ENCODE peak calls at places on chromosomes 1 and 21, in six cellular contexts. T, C, M, G, N and D are unnamed samples.

GRCh38 chr1:112840631-112841624 is 115.1 kb downstream of the SLC16A1 start:
- DNase-seq in N (no peak), C (no peak), G (no peak), T (no peak), M (no peak), D (no peak)

GRCh38 chr1:65793359-65793732 is 651 bp downstream of the PDE4B start:
- DNase-seq in M (no peak), N (no peak), T (no peak), G (no peak), C (peak), D (no peak)

GRCh38 chr21:29092102-29092959 is 18.9 kb upstream of the CCT8 start:
- DNase-seq in G (no peak), M (no peak), T (no peak), N (no peak), C (peak), D (no peak)

GRCh38 chr1:5256793-5257192 is 602.4 kb downstream of the AJAP1 start:
- DNase-seq in C (no peak), N (no peak), T (no peak), M (no peak), G (no peak), D (no peak)

GRCh38 chr1:190608282-190608681 is 130.6 kb upstream of the BRINP3 start:
- DNase-seq in M (no peak), C (peak), G (no peak), N (no peak), T (no peak), D (no peak)

GRCh38 chr1:173050865-173051264 is at the start of gene TNFSF18:
- DNase-seq in G (no peak), T (no peak), C (peak), M (no peak), N (no peak), D (no peak)

GRCh38 chr1:182602945-182603645 is 1.1 kb downstream of the RGS16 start:
- DNase-seq in C (no peak), G (no peak), M (no peak), N (no peak), T (peak), D (no peak)

GRCh38 chr1:205936846-205937707 is 6.2 kb downstream of the SLC26A9 start:
- DNase-seq in N (no peak), G (peak), M (no peak), C (peak), T (no peak), D (no peak)

GRCh38 chr1:93344886-93345632 is 648 bp upstream of the DR1 start:
- DNase-seq in M (no peak), T (peak), N (no peak), C (peak), G (no peak), D (no peak)

GRCh38 chr1:1434131-1434811 is 1.2 kb upstream of the VWA1 start:
- DNase-seq in N (peak), T (no peak), G (no peak), C (peak), M (no peak), D (no peak)

GRCh38 chr21:30030416-30030815 is 90.6 kb upstream of the GRIK1 start:
- DNase-seq in C (no peak), T (no peak), G (no peak), N (no peak), M (no peak), D (no peak)

GRCh38 chr1:62131093-62131725 is 63.4 kb upstream of the L1TD1 start:
- DNase-seq in N (no peak), G (peak), T (peak), C (peak), M (no peak), D (no peak)

GRCh38 chr21:28752131-28752530 is 240.5 kb downstream of the LTN1 start:
- DNase-seq in G (no peak), M (no peak), C (no peak), N (no peak), T (no peak), D (no peak)

GRCh38 chr1:117029690-117030089 is 28.1 kb downstream of the CD101 start:
- DNase-seq in N (no peak), M (no peak), C (no peak), G (no peak), T (no peak), D (no peak)

GRCh38 chr1:32265846-32266245 is 14.8 kb downstream of the LCK start:
- DNase-seq in N (no peak), C (no peak), T (no peak), G (no peak), M (no peak), D (no peak)

GRCh38 chr1:35569956-35570355 is 3.2 kb upstream of the TFAP2E start:
- DNase-seq in G (no peak), T (no peak), N (no peak), C (peak), M (no peak), D (no peak)

GRCh38 chr1:48870596-48870995 is 93.9 kb upstream of the BEND5 start:
- DNase-seq in N (no peak), G (no peak), C (no peak), M (no peak), T (peak), D (no peak)
- TF ChIP-seq CTCF in N (peak), G (peak), C (peak), M (peak), T (peak), D (no peak)

GRCh38 chr1:204487256-204487615 is 7.4 kb downstream of the PIK3C2B start:
- DNase-seq in G (no peak), M (no peak), C (no peak), N (no peak), T (no peak), D (no peak)
- TF ChIP-seq CTCF in G (no peak), M (no peak), C (no peak), N (no peak), T (no peak), D (no peak)

GRCh38 chr1:243345205-243345604 is 89.4 kb downstream of the SDCCAG8 start:
- DNase-seq in M (no peak), N (no peak), T (no peak), C (no peak), G (no peak), D (no peak)
- TF ChIP-seq CTCF in M (no peak), N (no peak), T (peak), C (no peak), G (no peak), D (no peak)

GRCh38 chr1:179372160-179372559 is 6.4 kb downstream of the AXDND1 start:
- DNase-seq in M (no peak), C (no peak), G (no peak), N (no peak), T (no peak), D (no peak)

GRCh38 chr1:179369751-179370341 is 4.1 kb downstream of the AXDND1 start:
- DNase-seq in N (no peak), C (peak), T (peak), G (no peak), M (no peak), D (no peak)

GRCh38 chr1:179365342-179366092 is at the start of gene AXDND1:
- DNase-seq in C (peak), T (peak), N (peak), M (peak), G (peak), D (peak)

GRCh38 chr1:179366093-179366800 is 476 bp downstream of the AXDND1 start:
- DNase-seq in C (no peak), G (no peak), T (peak), M (no peak), N (no peak), D (no peak)
- TF ChIP-seq CTCF in C (no peak), G (no peak), T (peak), M (no peak), N (no peak), D (no peak)

DNA sequence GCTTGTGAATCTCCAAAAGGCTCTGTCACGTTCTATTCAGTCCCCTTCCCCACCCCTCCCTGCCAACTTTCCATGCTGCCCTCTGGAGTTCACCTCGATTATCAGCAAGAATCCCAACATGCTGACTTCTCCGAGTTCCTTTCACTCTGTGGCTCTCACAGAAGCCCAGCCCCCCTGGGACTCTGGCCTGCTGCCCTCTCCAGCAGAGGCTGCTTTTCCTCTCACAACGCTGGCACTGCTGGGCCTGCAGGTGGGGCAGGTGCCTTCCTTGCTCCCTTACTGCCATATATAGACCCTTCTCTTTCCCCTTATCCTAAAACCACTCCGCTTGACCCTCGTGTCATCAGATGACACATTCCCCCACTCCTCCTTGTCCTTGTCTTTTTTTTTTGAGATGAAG is 10.2 kb upstream of the RNF186 start:
- DNase-seq in M (no peak), N (no peak), C (no peak), G (no peak), T (no peak), D (no peak)
- TF ChIP-seq CTCF in M (no peak), N (no peak), C (no peak), G (no peak), T (no peak), D (no peak)

DNA sequence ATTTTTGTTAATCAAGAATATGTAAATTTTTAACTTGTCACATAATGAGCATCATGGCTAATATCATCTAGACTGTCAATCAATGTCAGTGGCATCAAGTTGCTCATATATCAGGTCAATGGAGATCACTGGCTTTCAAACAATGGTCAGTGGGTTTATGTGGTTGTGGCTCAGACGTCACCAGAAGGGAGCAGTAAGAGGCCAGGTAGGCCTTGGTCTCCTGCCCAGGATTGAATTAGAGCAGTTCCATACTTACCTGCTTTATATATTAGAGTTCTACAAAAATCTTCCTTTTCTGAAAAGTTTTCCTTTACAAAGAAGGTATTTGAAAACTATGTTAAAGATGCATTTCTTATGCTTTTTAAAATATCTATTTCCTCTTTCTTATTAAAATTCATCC is 206.3 kb upstream of the B3GALT2 start:
- DNase-seq in M (no peak), C (no peak), G (no peak), T (peak), N (no peak), D (no peak)
- TF ChIP-seq CTCF in M (no peak), C (no peak), G (no peak), T (peak), N (no peak), D (no peak)

GRCh38 chr1:17913326-17914115 is 158.4 kb downstream of the ACTL8 start:
- DNase-seq in T (no peak), C (no peak), M (no peak), G (no peak), N (no peak), D (no peak)

GRCh38 chr1:17911789-17912188 is 156.7 kb downstream of the ACTL8 start:
- DNase-seq in T (no peak), C (no peak), G (no peak), N (no peak), M (no peak), D (no peak)

GRCh38 chr1:17908945-17909344 is 153.8 kb downstream of the ACTL8 start:
- DNase-seq in T (no peak), G (no peak), M (no peak), N (no peak), C (no peak), D (no peak)

GRCh38 chr1:17912491-17912890 is 157.4 kb downstream of the ACTL8 start:
- DNase-seq in M (no peak), G (no peak), C (no peak), N (no peak), T (no peak), D (no peak)

DNA sequence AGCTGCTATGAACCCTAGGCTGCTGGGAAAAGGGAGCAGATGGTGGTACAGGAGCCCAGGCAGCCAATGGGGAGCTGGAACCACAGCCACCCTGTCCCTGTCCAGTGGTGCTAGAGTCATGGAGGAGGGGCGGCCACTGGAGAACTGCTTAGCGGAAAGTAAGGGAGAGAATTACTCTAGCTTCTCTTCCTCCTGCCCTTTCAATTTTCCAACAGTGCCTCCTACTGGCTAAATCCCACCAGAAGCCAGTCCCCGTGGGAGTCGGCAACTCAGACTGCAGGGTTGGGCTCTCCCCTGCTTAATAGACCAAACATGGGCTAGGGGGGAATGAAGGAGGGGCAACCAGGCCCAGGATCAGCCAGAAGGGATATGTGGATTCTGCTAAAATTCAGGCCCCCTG is 154.5 kb downstream of the ACTL8 start:
- DNase-seq in T (no peak), M (no peak), N (no peak), G (no peak), C (no peak), D (no peak)
- TF ChIP-seq CTCF in T (peak), M (no peak), N (peak), G (no peak), C (peak), D (no peak)

GRCh38 chr1:185680453-185680852 is 53.7 kb upstream of the HMCN1 start:
- DNase-seq in T (no peak), G (no peak), N (no peak), C (no peak), M (no peak), D (no peak)

GRCh38 chr1:185676969-185677368 is 57.2 kb upstream of the HMCN1 start:
- DNase-seq in M (no peak), N (no peak), G (no peak), T (no peak), C (no peak), D (no peak)

GRCh38 chr1:185679220-185679619 is 55.0 kb upstream of the HMCN1 start:
- DNase-seq in N (no peak), G (no peak), T (no peak), M (no peak), C (peak), D (no peak)

DNA sequence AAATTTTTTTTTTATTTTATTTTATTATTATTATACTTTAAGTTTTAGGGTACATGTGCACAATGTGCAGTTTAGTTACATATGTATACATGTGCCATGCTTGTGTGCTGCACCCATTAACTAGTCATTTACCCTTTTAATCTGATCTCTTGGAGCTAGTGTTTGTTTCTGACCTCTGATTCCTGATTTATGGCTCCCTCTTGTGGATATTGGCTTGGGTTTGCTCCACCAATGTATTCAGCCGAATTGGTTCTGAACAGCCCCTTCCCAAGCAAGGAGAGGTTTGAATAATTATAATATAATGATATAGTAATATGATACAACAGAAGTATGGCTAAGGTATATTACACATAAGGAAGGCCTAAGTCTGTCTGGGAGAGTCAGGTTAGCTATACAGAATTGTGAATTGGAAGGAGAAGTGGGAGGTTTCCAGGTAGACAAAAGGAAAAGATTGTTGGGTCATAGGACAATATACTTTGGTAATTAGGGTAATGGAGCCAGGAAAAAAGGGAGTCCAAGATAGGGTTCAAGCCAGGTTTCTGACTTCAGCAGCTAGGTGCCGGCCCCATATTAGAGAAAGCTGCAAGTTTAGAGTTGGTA is 53.1 kb upstream of the HMCN1 start:
- DNase-seq in C (peak), N (no peak), G (no peak), T (peak), M (no peak), D (no peak)
- TF ChIP-seq CTCF in C (peak), N (peak), G (peak), T (peak), M (peak), D (peak)